ENCODE peak calls at places on chromosome 21, in five cellular contexts. Q is posterior cingulate gyrus, P is omental fat pad, H is fibroblast of the aortic adventitia, W is GM23248. M is an unnamed sample.

GRCh38 chr21:45119812-45120211 is 45.4 kb downstream of the ADARB1 start:
- DNase-seq in Q (no peak), P (no peak), H (no peak), W (no peak), M (no peak)

GRCh38 chr21:25565272-25566199 is 41.7 kb downstream of the MRPL39 start:
- DNase-seq in Q (no peak), P (no peak), H (no peak), W (no peak), M (no peak)

GRCh38 chr21:39456665-39457064 is 4.9 kb downstream of the SH3BGR start:
- DNase-seq in Q (no peak), P (no peak), H (no peak), W (peak), M (no peak)

GRCh38 chr21:28111151-28111619 is 881.5 kb downstream of the LTN1 start:
- DNase-seq in Q (no peak), P (no peak), H (peak), W (peak), M (peak)

GRCh38 chr21:31728191-31728590 is 3.7 kb downstream of the SCAF4 start:
- DNase-seq in Q (no peak), P (no peak), H (no peak), W (no peak), M (no peak)

GRCh38 chr21:44467859-44468195 is 12.5 kb downstream of the LRRC3 start:
- DNase-seq in Q (no peak), P (no peak), H (no peak), W (no peak), M (no peak)

GRCh38 chr21:15894596-15894995 is 164.8 kb downstream of the USP25 start:
- DNase-seq in Q (no peak), P (no peak), H (peak), W (peak), M (peak)

GRCh38 chr21:38219049-38219628 is 37.7 kb upstream of the KCNJ15 start:
- DNase-seq in Q (no peak), P (peak), H (peak), W (peak), M (peak)

GRCh38 chr21:34968414-34969333 is 80.4 kb downstream of the RUNX1 start:
- DNase-seq in Q (no peak), P (no peak), H (no peak), W (no peak), M (no peak)

GRCh38 chr21:28402616-28402989 is 590.1 kb downstream of the LTN1 start:
- DNase-seq in Q (no peak), P (no peak), H (peak), W (peak), M (no peak)

GRCh38 chr21:44903054-44903685 is 17.5 kb downstream of the ITGB2 start:
- DNase-seq in Q (peak), P (no peak), H (no peak), W (no peak), M (no peak)

GRCh38 chr21:38930065-38930464 is 124.3 kb downstream of the ETS2 start:
- DNase-seq in Q (no peak), P (no peak), H (no peak), W (no peak), M (no peak)

GRCh38 chr21:27154451-27155129 is 187.7 kb upstream of the ADAMTS5 start:
- DNase-seq in Q (no peak), P (no peak), H (peak), W (peak), M (no peak)

GRCh38 chr21:18354947-18355346 is 48.6 kb downstream of the TMPRSS15 start:
- DNase-seq in Q (no peak), P (no peak), H (peak), W (no peak), M (no peak)

GRCh38 chr21:44911384-44912157 is 9.1 kb downstream of the ITGB2 start:
- DNase-seq in Q (peak), P (peak), H (no peak), W (no peak), M (no peak)

GRCh38 chr21:46116846-46117585 is 19.1 kb downstream of the COL6A2 start:
- DNase-seq in Q (peak), P (peak), H (peak), W (peak), M (peak)

GRCh38 chr21:26449161-26449560 is 123.9 kb downstream of the CYYR1 start:
- DNase-seq in Q (no peak), P (no peak), H (peak), W (peak), M (peak)

GRCh38 chr21:36709030-36709867 is 10.3 kb downstream of the SIM2 start:
- DNase-seq in Q (peak), P (no peak), H (no peak), W (no peak), M (no peak)

GRCh38 chr21:38824124-38824822 is 18.5 kb downstream of the ETS2 start:
- DNase-seq in Q (no peak), P (no peak), H (no peak), W (peak), M (peak)

GRCh38 chr21:39095681-39096080 is 87.6 kb downstream of the PSMG1 start:
- DNase-seq in Q (no peak), P (no peak), H (no peak), W (no peak), M (no peak)

GRCh38 chr21:34935452-34935851 is 113.7 kb downstream of the RUNX1 start:
- DNase-seq in Q (no peak), P (no peak), H (no peak), W (peak), M (no peak)

GRCh38 chr21:15781986-15782385 is 52.2 kb downstream of the USP25 start:
- DNase-seq in Q (no peak), P (no peak), H (no peak), W (no peak), M (no peak)

GRCh38 chr21:39647476-39647875 is 34.7 kb downstream of the B3GALT5 start:
- DNase-seq in Q (no peak), P (no peak), H (no peak), W (no peak), M (peak)

GRCh38 chr21:34667761-34668160 is 1.0 kb upstream of the CLIC6 start:
- DNase-seq in Q (no peak), P (no peak), H (no peak), W (no peak), M (no peak)

GRCh38 chr21:41861987-41862386 is 17.2 kb downstream of the PRDM15 start:
- DNase-seq in Q (peak), P (no peak), H (no peak), W (no peak), M (no peak)

GRCh38 chr21:31216206-31216605 is 127.9 kb downstream of the TIAM1 start:
- DNase-seq in Q (no peak), P (no peak), H (no peak), W (no peak), M (no peak)

GRCh38 chr21:36126166-36126565 is 8.7 kb upstream of the CBR3 start:
- DNase-seq in Q (no peak), P (no peak), H (peak), W (peak), M (no peak)

GRCh38 chr21:42382915-42383314 is 12.9 kb downstream of the TMPRSS3 start:
- DNase-seq in Q (peak), P (no peak), H (no peak), W (no peak), M (no peak)

GRCh38 chr21:45096216-45096615 is 21.8 kb downstream of the ADARB1 start:
- DNase-seq in Q (no peak), P (no peak), H (no peak), W (no peak), M (no peak)

GRCh38 chr21:37921091-37921490 is 4.8 kb upstream of the KCNJ6 start:
- DNase-seq in Q (no peak), P (no peak), H (peak), W (peak), M (peak)

GRCh38 chr21:42414928-42415769 is 11.4 kb downstream of the UBASH3A start:
- DNase-seq in Q (peak), P (no peak), H (peak), W (peak), M (peak)

GRCh38 chr21:29231781-29232548 is 66.8 kb upstream of the BACH1 start:
- DNase-seq in Q (no peak), P (no peak), H (no peak), W (no peak), M (no peak)

GRCh38 chr21:28821276-28822063 is 171.2 kb downstream of the LTN1 start:
- DNase-seq in Q (no peak), P (no peak), H (peak), W (peak), M (peak)